ENCODE peak calls at places on chromosomes 4 and X, in five cellular contexts. I is tibial artery; G is CD4-positive, alpha-beta memory T cell; E is CD4-positive, CD25-positive, alpha-beta regulatory T cell; B is effector memory CD4-positive, alpha-beta T cell. Q is an unnamed sample. For H3K36me3, the result is how much of the 10 kb centered on the place peaks cover.

GRCh38 chrX:130299279-130300009 is 30.7 kb upstream of the ZNF280C start:
- DNase-seq in I (no peak), G (no peak), E (no peak), B (no peak), Q (no peak)

GRCh38 chr4:122542411-122543236 is 78.2 kb downstream of the IL21 start:
- DNase-seq in I (no peak), G (no peak), E (no peak), B (no peak), Q (no peak)

GRCh38 chr4:70365479-70365878 is 4.9 kb downstream of the SMR3A start:
- DNase-seq in I (no peak), G (no peak), E (no peak), B (no peak), Q (no peak)

GRCh38 chr4:25862411-25863346 is at the start of gene SEL1L3:
- DNase-seq in I (no peak), G (peak), E (peak), B (peak), Q (peak)

GRCh38 chr4:17068396-17068795 is 170.0 kb upstream of the LDB2 start:
- DNase-seq in I (no peak), G (no peak), E (no peak), B (no peak), Q (no peak)

GRCh38 chrX:20320461-20321159 is 53.9 kb upstream of the RPS6KA3 start:
- DNase-seq in I (no peak), G (peak), E (no peak), B (no peak), Q (no peak)

GRCh38 chrX:111376486-111376885 is 35.5 kb downstream of the DCX start:
- DNase-seq in I (no peak), G (no peak), E (no peak), B (no peak), Q (no peak)

GRCh38 chr4:80125252-80126177 is 52.5 kb upstream of the ANTXR2 start:
- DNase-seq in I (no peak), G (peak), E (peak), B (peak), Q (no peak)

GRCh38 chr4:37802068-37802666 is 24.3 kb upstream of the PGM2 start:
- DNase-seq in I (peak), G (no peak), E (no peak), B (no peak), Q (peak)

GRCh38 chrX:47174846-47175587 is 18.6 kb upstream of the UBA1 start:
- DNase-seq in I (no peak), G (no peak), E (no peak), B (no peak), Q (no peak)

GRCh38 chrX:47178337-47178736 is 15.3 kb upstream of the UBA1 start:
- DNase-seq in I (peak), G (no peak), E (no peak), B (no peak), Q (no peak)

GRCh38 chrX:47175588-47175980 is 18.0 kb upstream of the UBA1 start:
- DNase-seq in I (no peak), G (no peak), E (no peak), B (no peak), Q (no peak)

GRCh38 chrX:47176101-47176740 is 17.4 kb upstream of the UBA1 start:
- DNase-seq in I (no peak), G (no peak), E (no peak), B (no peak), Q (no peak)

GRCh38 chrX:47177079-47177478 is 16.6 kb upstream of the UBA1 start:
- DNase-seq in I (peak), G (no peak), E (no peak), B (no peak), Q (no peak)
- H3K36me3 ChIP-seq in I (half or more), G (under half), E (half or more), B (half or more), Q (under half)

GRCh38 chrX:131741103-131741581 is 197.3 kb downstream of the OR13H1 start:
- DNase-seq in I (no peak), G (peak), E (no peak), B (no peak), Q (peak)
- H3K36me3 ChIP-seq in I (under half), G (under half), E (under half), B (under half), Q (under half)

GRCh38 chr4:53061467-53061866 is 199.3 kb downstream of the RASL11B start:
- DNase-seq in I (no peak), G (no peak), E (no peak), B (no peak), Q (no peak)
- H3K36me3 ChIP-seq in I (under half), G (under half), E (under half), B (under half), Q (under half)

DNA sequence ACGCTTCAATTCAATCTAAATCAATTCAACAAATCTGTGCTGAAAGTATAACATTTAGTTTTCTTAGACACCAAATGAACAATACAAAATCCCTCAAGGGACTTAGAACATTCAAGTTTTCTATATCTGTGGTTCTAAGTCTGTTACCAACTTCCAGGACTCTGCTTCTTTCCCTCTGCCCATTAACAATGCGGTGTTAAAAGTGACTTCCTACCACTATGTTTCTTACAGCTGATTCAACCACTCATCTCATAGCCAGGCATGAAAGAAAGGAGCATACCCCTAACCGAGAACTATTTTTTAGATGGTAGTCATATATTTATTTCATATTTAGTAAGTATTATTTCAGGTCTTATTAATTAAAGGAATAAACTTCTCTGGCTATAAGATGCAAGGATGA is 38.9 kb downstream of the PPA2 start:
- DNase-seq in I (no peak), G (no peak), E (no peak), B (no peak), Q (no peak)
- H3K36me3 ChIP-seq in I (half or more), G (under half), E (under half), B (under half), Q (under half)

DNA sequence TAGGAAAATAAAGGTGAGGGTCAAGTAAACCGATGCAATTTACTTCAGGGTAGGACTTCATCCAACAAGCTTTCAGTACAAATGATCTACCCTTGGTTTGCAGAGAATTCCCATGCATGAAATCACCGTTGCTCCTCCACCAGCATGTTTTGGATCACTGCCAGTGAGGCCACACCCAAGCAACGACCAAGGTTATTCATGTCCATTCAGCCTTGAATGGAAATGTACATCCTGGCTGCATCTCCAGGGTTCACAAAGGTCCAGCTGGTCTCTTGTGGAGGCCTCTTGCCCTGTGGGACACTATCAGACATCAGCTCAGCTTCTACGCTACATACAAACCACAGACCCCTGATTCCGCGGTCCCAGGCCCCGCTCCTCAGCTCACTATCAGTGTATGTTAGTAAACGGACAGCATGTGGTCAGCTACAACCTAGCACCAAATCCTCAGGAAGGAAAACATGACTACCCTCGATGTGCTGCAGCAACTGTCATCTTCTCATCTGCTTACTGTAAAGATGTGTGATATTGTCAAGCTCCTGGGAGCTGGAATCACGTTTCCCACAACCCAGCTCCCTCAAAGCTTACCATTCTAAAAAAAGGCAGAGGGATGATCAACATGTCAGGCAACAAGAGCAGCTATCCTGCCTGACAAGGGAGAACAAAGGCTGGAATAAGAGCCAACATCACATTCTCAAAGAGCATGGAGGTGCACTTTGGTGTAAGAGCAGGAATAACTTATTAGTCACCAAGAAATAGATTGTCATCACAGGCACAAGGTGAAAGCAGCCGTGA is 4.9 kb downstream of the LYAR start:
- DNase-seq in I (no peak), G (no peak), E (no peak), B (no peak), Q (no peak)
- H3K36me3 ChIP-seq in I (half or more), G (half or more), E (under half), B (half or more), Q (under half)

GRCh38 chr4:6999172-7000086 is 43.7 kb upstream of the TADA2B start:
- DNase-seq in I (no peak), G (no peak), E (no peak), B (no peak), Q (no peak)
- H3K36me3 ChIP-seq in I (half or more), G (half or more), E (half or more), B (under half), Q (under half)

GRCh38 chr4:3219761-3220481 is 29.0 kb upstream of the MSANTD1 start:
- DNase-seq in I (peak), G (no peak), E (no peak), B (no peak), Q (no peak)
- H3K36me3 ChIP-seq in I (half or more), G (half or more), E (half or more), B (half or more), Q (under half)

DNA sequence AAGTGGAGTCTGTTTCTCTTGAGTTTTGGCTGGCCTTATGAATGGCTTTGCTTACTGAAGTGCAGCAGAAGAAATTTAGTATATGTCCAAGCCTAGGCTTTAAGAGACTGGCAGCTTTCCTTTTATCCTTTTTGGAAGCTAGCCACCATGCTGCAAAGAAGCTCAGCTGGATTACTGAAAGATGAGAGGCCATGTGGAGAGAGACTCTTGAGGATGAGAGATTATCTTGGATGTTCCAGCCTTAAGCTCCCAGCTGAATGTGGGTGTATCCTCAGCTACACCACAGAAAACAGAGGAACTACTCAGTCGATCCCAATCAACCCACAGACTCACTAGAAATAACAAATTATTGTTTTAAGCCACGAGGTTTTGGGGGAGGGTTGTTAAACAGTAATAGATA is 12.5 kb downstream of the CCNG2 start:
- DNase-seq in I (no peak), G (no peak), E (no peak), B (no peak), Q (no peak)
- H3K36me3 ChIP-seq in I (half or more), G (under half), E (half or more), B (under half), Q (under half)